ENCODE peak calls at places on chromosomes 3 and 15, in seven cellular contexts. D is dermis blood vessel endothelial cell; T is hippocampal formation; X is colonic mucosa; J is M059J; G is activated CD8-positive, alpha-beta memory T cell treated with anti-CD3 and anti-CD28 coated beads for 1 hour; U is pancreas. V is an unnamed sample.

GRCh38 chr3:157460253-157460652 is 23.6 kb downstream of the PTX3 start:
- DNase-seq in D (peak; percentile 54), T (no peak), X (no peak), J (peak; percentile 82), G (no peak), U (no peak), V (peak; percentile 71)

GRCh38 chr15:25684521-25685215 is 178.5 kb downstream of the ATP10A start:
- DNase-seq in D (no peak), T (no peak), X (no peak), J (peak; percentile 2), G (no peak), U (no peak), V (peak; percentile 75)

GRCh38 chr3:156509209-156510174 is 45.4 kb downstream of the SSR3 start:
- DNase-seq in D (peak; percentile 78), T (no peak), X (no peak), J (peak; percentile 72), G (no peak), U (no peak), V (peak; percentile 45)

GRCh38 chr3:164113406-164114332 is 964.6 kb downstream of the SI start:
- DNase-seq in D (no peak), T (no peak), X (no peak), J (no peak), G (no peak), U (no peak), V (no peak)

GRCh38 chr3:52848617-52849016 is 13.8 kb upstream of the MUSTN1 start:
- DNase-seq in D (peak; percentile 14), T (no peak), X (no peak), J (peak; percentile 65), G (no peak), U (no peak), V (peak; percentile 72)

GRCh38 chr3:95627293-95627692 is 1187.1 kb upstream of the EPHA6 start:
- DNase-seq in D (no peak), T (no peak), X (no peak), J (no peak), G (no peak), U (no peak), V (no peak)

GRCh38 chr3:194272221-194272620 is 78.9 kb downstream of the CPN2 start:
- DNase-seq in D (no peak), T (no peak), X (no peak), J (no peak), G (no peak), U (no peak), V (no peak)

GRCh38 chr3:122691195-122691594 is 10.6 kb downstream of the PARP14 start:
- DNase-seq in D (no peak), T (no peak), X (no peak), J (peak; percentile 84), G (no peak), U (peak; percentile 72), V (peak; percentile 44)

GRCh38 chr3:94459167-94459566 is 396.3 kb downstream of the NSUN3 start:
- DNase-seq in D (no peak), T (no peak), X (no peak), J (no peak), G (no peak), U (no peak), V (no peak)

V was measured in foreskin fibroblast.